ENCODE peak calls at places on chromosomes 6 and 20, in four cellular contexts. T, S, O and X are unnamed samples.

GRCh38 chr6:73873081-73873480 is 177.1 kb downstream of the CD109 start:
- DNase-seq in T (no peak), S (no peak), O (no peak), X (no peak)

GRCh38 chr20:1887321-1887720 is 7.9 kb upstream of the SIRPA start:
- DNase-seq in T (no peak), S (no peak), O (no peak), X (no peak)

GRCh38 chr20:4713401-4713800 is 8.3 kb upstream of the PRND start:
- DNase-seq in T (peak), S (no peak), O (no peak), X (no peak)

GRCh38 chr6:36139991-36140710 is 9.8 kb downstream of the MAPK13 start:
- DNase-seq in T (no peak), S (no peak), O (no peak), X (no peak)

GRCh38 chr20:24499472-24499871 is 30.0 kb downstream of the SYNDIG1 start:
- DNase-seq in T (no peak), S (no peak), O (no peak), X (no peak)

GRCh38 chr6:34358389-34358906 is 34.0 kb downstream of the NUDT3 start:
- DNase-seq in T (no peak), S (no peak), O (no peak), X (no peak)

GRCh38 chr6:158770948-158771347 is 48.2 kb downstream of the EZR start:
- DNase-seq in T (no peak), S (no peak), O (no peak), X (no peak)

GRCh38 chr6:132289761-132290160 is 111.5 kb downstream of the MOXD1 start:
- DNase-seq in T (no peak), S (no peak), O (no peak), X (no peak)

GRCh38 chr20:8454137-8454712 is 322.2 kb downstream of the PLCB1 start:
- DNase-seq in T (no peak), S (no peak), O (peak), X (no peak)

GRCh38 chr20:57664924-57665588 is 44.8 kb downstream of the PMEPA1 start:
- DNase-seq in T (peak), S (no peak), O (no peak), X (no peak)

GRCh38 chr20:41049451-41049850 is 20.8 kb downstream of the TOP1 start:
- DNase-seq in T (no peak), S (no peak), O (no peak), X (no peak)

GRCh38 chr6:70421509-70421908 is 8.2 kb downstream of the FAM135A start:
- DNase-seq in T (no peak), S (no peak), O (no peak), X (no peak)

GRCh38 chr20:7275628-7276237 is 508.2 kb downstream of the BMP2 start:
- DNase-seq in T (no peak), S (no peak), O (no peak), X (no peak)

GRCh38 chr20:44643596-44644383 is 7.7 kb downstream of the ADA start:
- DNase-seq in T (peak), S (no peak), O (no peak), X (no peak)

GRCh38 chr6:135358907-135359459 is 138.6 kb downstream of the AHI1 start:
- DNase-seq in T (no peak), S (no peak), O (no peak), X (no peak)

GRCh38 chr20:45945678-45946148 is 11.2 kb downstream of the PCIF1 start:
- DNase-seq in T (no peak), S (no peak), O (no peak), X (no peak)

GRCh38 chr20:37458761-37459160 is 62.3 kb upstream of the NNAT start:
- DNase-seq in T (peak), S (no peak), O (no peak), X (no peak)

GRCh38 chr6:101116337-101116736 is 235.2 kb upstream of the ASCC3 start:
- DNase-seq in T (no peak), S (no peak), O (no peak), X (no peak)

GRCh38 chr6:19833947-19834346 is 3.2 kb upstream of the ID4 start:
- DNase-seq in T (no peak), S (no peak), O (no peak), X (no peak)

GRCh38 chr6:40164345-40164755 is 230.1 kb upstream of the MOCS1 start:
- DNase-seq in T (no peak), S (no peak), O (no peak), X (no peak)

GRCh38 chr6:129490551-129491245 is 219.3 kb downstream of the ARHGAP18 start:
- DNase-seq in T (peak), S (no peak), O (peak), X (no peak)

GRCh38 chr6:142695016-142695415 is 250.0 kb downstream of the HIVEP2 start:
- DNase-seq in T (no peak), S (no peak), O (no peak), X (no peak)

GRCh38 chr20:46022411-46023147 is 6.4 kb upstream of the SLC12A5 start:
- DNase-seq in T (no peak), S (peak), O (peak), X (peak)

GRCh38 chr6:101114703-101115102 is 233.6 kb upstream of the ASCC3 start:
- DNase-seq in T (no peak), S (no peak), O (peak), X (no peak)

GRCh38 chr6:115001726-115002436 is 659.1 kb upstream of the HS3ST5 start:
- DNase-seq in T (no peak), S (no peak), O (no peak), X (no peak)

GRCh38 chr20:48298424-48298823 is 513.1 kb upstream of the SULF2 start:
- DNase-seq in T (no peak), S (no peak), O (no peak), X (no peak)

GRCh38 chr6:1766663-1767062 is 156.9 kb downstream of the FOXC1 start:
- DNase-seq in T (no peak), S (no peak), O (no peak), X (no peak)

GRCh38 chr6:109738667-109739066 is 47.6 kb downstream of the FIG4 start:
- DNase-seq in T (no peak), S (no peak), O (no peak), X (no peak)

GRCh38 chr6:85569323-85569722 is 24.3 kb downstream of the SNX14 start:
- DNase-seq in T (no peak), S (no peak), O (no peak), X (no peak)

GRCh38 chr20:32753731-32754130 is 8.5 kb upstream of the DNMT3B start:
- DNase-seq in T (no peak), S (no peak), O (no peak), X (no peak)

GRCh38 chr6:36850001-36850400 is 10.8 kb upstream of the CPNE5 start:
- DNase-seq in T (no peak), S (no peak), O (no peak), X (no peak)

GRCh38 chr6:35088281-35089215 is 52.6 kb downstream of the TCP11 start:
- DNase-seq in T (peak), S (no peak), O (no peak), X (peak)

GRCh38 chr6:31877125-31877650 is 1.6 kb downstream of the SLC44A4 start:
- DNase-seq in T (no peak), S (no peak), O (no peak), X (no peak)

GRCh38 chr6:156771047-156771446 is 6.1 kb upstream of the ARID1B start:
- DNase-seq in T (no peak), S (no peak), O (no peak), X (no peak)

GRCh38 chr6:168390746-168391400 is 50.1 kb upstream of the SMOC2 start:
- DNase-seq in T (no peak), S (no peak), O (no peak), X (no peak)

DNA sequence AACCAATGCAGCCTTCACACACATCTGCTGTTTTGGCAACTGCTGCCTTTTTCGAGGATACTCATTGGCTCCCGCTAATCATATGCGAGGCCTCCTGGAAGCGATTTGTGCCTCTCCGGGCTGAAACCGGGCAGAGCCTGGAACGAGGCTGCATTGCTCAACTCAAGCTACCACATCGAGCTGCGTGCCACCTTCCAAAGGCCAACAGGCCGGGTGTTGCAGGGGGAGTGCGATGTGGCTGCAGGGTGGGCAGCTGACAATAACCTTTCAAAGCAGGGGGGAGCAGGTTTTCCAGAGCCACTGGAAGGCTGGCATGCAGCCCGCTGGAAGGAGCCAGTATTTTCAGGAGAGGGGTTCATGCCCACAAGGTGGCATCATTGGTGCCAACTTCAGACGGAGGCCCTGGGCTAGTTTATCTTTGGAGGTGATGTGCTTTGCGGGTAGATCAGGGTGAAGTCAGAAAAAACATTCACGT is 122.6 kb upstream of the IFNGR1 start:
- DNase-seq in T (no peak), S (no peak), O (peak), X (no peak)
- TF ChIP-seq CTCF in T (no peak), S (no peak), O (peak), X (no peak)

GRCh38 chr20:50728981-50729874 is 2.2 kb upstream of the PARD6B start:
- DNase-seq in T (no peak), S (no peak), O (no peak), X (no peak)

GRCh38 chr20:50731930-50732690 is 730 bp downstream of the PARD6B start:
- DNase-seq in T (no peak), S (no peak), O (no peak), X (no peak)

GRCh38 chr20:50729925-50730764 is 1.2 kb upstream of the PARD6B start:
- DNase-seq in T (peak), S (no peak), O (no peak), X (no peak)

GRCh38 chr20:50730765-50731054 is 670 bp upstream of the PARD6B start:
- DNase-seq in T (no peak), S (no peak), O (no peak), X (no peak)

GRCh38 chr20:50731055-50731929 is at the start of gene PARD6B:
- DNase-seq in T (peak), S (peak), O (peak), X (peak)
- TF ChIP-seq CTCF in T (no peak), S (no peak), O (no peak), X (no peak)

DNA sequence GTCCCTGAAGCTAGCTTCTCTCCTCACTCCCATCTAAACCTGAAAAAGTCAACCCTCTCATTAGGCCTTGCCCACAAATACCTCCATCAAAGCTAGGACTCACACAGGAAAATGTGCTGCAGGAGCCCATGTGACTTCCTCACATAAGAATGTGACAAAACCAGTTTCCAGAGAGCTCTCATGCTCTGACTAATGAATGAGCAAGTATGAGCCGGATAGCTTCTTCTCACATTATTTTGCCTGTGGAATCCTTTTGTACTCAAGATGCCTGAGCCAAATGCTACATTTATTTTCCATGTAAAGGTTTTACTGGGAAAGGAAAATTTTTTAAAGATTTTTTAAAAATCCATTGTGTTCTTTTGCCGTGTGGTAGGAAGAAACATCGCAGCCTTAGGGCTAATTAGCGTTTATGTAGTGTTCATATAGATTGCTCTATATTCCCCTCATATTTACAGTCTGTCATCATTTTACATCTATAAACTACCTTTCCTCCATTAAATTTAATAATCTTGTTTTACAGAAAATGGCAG is 68.6 kb upstream of the CCN6 start:
- DNase-seq in T (no peak), S (no peak), O (no peak), X (peak)
- TF ChIP-seq CTCF in T (no peak), S (no peak), O (no peak), X (peak)

GRCh38 chr6:3722211-3722621 is 29.3 kb downstream of the PXDC1 start:
- DNase-seq in T (no peak), S (no peak), O (no peak), X (no peak)

GRCh38 chr6:3723251-3723650 is 28.3 kb downstream of the PXDC1 start:
- DNase-seq in T (no peak), S (no peak), O (no peak), X (no peak)

GRCh38 chr6:3722785-3723184 is 28.7 kb downstream of the PXDC1 start:
- DNase-seq in T (no peak), S (no peak), O (no peak), X (no peak)

GRCh38 chr6:3719462-3720308 is 31.8 kb downstream of the PXDC1 start:
- DNase-seq in T (no peak), S (no peak), O (no peak), X (no peak)

GRCh38 chr6:3721810-3722209 is 29.7 kb downstream of the PXDC1 start:
- DNase-seq in T (no peak), S (no peak), O (no peak), X (no peak)
- TF ChIP-seq CTCF in T (no peak), S (no peak), O (no peak), X (no peak)